ENCODE peak calls at places on chromosomes 13 and 19, in six cellular contexts. O, N, P, Q, D and E are unnamed samples.

GRCh38 chr13:34941835-34942731 is at the start of gene NBEA:
- DNase-seq in N (peak; percentile 11), Q (peak; percentile 97), O (peak; percentile 87), D (peak; percentile 71), P (peak; percentile 84), E (peak; percentile 81)

GRCh38 chr19:6536138-6536671 is 5.4 kb downstream of the TNFSF9 start:
- DNase-seq in D (peak; percentile 89), Q (no peak), O (peak; percentile 28), N (no peak), P (no peak), E (no peak)

GRCh38 chr19:33666196-33666595 is 44.4 kb downstream of the CHST8 start:
- DNase-seq in D (no peak), O (no peak), N (no peak), P (no peak), Q (no peak), E (no peak)

GRCh38 chr13:24784319-24784718 is 20.4 kb downstream of the RNF17 start:
- DNase-seq in O (no peak), P (no peak), D (peak; percentile 27), N (no peak), Q (no peak), E (no peak)

GRCh38 chr19:45254044-45254531 is 3.0 kb downstream of the MARK4 start:
- DNase-seq in Q (no peak), O (no peak), P (peak; percentile 34), N (no peak), D (no peak), E (no peak)

GRCh38 chr19:5805465-5806132 is 732 bp downstream of the NRTN start:
- DNase-seq in Q (peak; percentile 94), N (no peak), O (peak; percentile 92), P (peak; percentile 93), D (peak; percentile 60), E (peak; percentile 92)

GRCh38 chr19:497476-497860 is 1.2 kb downstream of the MADCAM1 start:
- DNase-seq in P (no peak), D (no peak), O (no peak), Q (no peak), N (no peak), E (no peak)

GRCh38 chr13:98653471-98653985 is 76.6 kb upstream of the STK24 start:
- DNase-seq in O (peak; percentile 91), N (peak; percentile 33), P (peak; percentile 82), D (peak; percentile 89), Q (peak; percentile 85), E (peak; percentile 79)

GRCh38 chr13:33676700-33677048 is 141.3 kb upstream of the RFC3 start:
- DNase-seq in Q (peak; percentile 57), P (no peak), N (peak; percentile 10), O (peak; percentile 38), D (no peak), E (no peak)

GRCh38 chr13:78436311-78436710 is 167.0 kb downstream of the POU4F1 start:
- DNase-seq in D (no peak), Q (no peak), P (no peak), N (no peak), O (no peak), E (no peak)

GRCh38 chr19:19115954-19116353 is 22.3 kb downstream of the TMEM161A start:
- DNase-seq in Q (peak; percentile 71), O (no peak), P (peak; percentile 53), D (no peak), N (no peak), E (peak; percentile 74)

GRCh38 chr19:18104793-18105131 is 7.2 kb downstream of the MAST3 start:
- DNase-seq in D (no peak), Q (no peak), O (no peak), N (no peak), P (no peak), E (no peak)

GRCh38 chr13:80371840-80372509 is 31.0 kb upstream of the SPRY2 start:
- DNase-seq in P (no peak), N (no peak), O (no peak), Q (no peak), D (no peak), E (no peak)
- TF ChIP-seq CTCF in P (no peak), N (no peak), O (no peak), Q (no peak), D (no peak), E (no peak)

DNA sequence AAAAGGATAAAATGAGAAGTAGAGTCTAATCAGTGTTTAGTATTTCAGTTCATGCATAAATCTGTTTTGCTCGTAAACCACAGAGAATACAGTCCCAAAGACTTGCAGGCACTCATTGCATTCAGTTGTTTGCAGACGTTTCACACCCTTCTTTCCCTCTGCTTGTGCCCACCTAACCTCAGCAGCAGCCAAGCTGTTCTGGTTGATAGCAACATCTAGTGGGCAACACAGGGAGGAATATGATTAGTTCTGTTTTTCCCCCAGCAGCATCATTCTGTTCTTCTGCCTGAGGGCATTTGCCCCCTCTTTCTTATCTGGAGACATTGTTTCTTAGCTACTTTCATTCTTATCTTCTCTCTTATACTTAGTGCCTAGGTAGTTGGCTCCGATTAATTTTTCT is 135.6 kb downstream of the PAN3 start:
- DNase-seq in Q (no peak), D (no peak), P (no peak), N (no peak), O (no peak), E (no peak)
- TF ChIP-seq CTCF in Q (no peak), D (no peak), P (no peak), N (peak; percentile 19), O (peak; percentile 4), E (no peak)

GRCh38 chr13:97454699-97455098 is 20.7 kb downstream of the RAP2A start:
- DNase-seq in Q (no peak), N (no peak), P (no peak), O (no peak), D (no peak), E (no peak)

GRCh38 chr13:97456047-97456446 is 22.1 kb downstream of the RAP2A start:
- DNase-seq in Q (no peak), D (no peak), O (no peak), P (no peak), N (no peak), E (no peak)

GRCh38 chr13:97460853-97461252 is 26.9 kb downstream of the RAP2A start:
- DNase-seq in O (no peak), P (no peak), Q (no peak), N (no peak), D (no peak), E (no peak)

GRCh38 chr13:97460004-97460756 is 26.2 kb downstream of the RAP2A start:
- DNase-seq in N (no peak), Q (no peak), O (no peak), D (no peak), P (no peak), E (no peak)

DNA sequence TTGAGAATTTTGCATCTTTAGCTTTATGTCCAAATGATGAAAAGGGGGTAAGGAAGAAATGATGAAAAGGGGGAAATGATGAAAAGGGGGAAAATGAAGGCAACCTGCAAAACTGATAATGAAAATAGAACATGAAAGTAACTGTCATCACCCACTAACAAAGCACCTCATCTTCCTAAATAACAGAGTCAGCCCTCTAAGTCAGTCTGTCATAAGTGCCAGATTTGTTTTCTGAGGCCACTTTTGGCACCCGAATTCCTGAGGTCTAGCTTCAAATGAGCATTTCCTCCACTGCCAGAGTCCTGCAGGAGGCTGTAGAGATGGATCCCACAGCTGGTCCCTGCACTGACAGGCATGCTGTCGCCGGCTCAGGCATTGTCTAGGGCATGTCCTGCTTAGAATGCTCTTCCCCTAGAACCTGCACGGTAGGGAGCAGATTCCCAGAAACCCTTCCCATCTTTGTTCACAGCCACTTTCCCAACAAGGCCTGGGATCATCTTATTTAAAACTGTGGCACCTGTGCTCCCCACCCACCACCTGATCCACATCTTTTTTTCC is 25.3 kb downstream of the RAP2A start:
- DNase-seq in O (no peak), Q (no peak), P (no peak), D (no peak), N (no peak), E (no peak)
- TF ChIP-seq CTCF in O (no peak), Q (no peak), P (no peak), D (no peak), N (no peak), E (no peak)

DNA sequence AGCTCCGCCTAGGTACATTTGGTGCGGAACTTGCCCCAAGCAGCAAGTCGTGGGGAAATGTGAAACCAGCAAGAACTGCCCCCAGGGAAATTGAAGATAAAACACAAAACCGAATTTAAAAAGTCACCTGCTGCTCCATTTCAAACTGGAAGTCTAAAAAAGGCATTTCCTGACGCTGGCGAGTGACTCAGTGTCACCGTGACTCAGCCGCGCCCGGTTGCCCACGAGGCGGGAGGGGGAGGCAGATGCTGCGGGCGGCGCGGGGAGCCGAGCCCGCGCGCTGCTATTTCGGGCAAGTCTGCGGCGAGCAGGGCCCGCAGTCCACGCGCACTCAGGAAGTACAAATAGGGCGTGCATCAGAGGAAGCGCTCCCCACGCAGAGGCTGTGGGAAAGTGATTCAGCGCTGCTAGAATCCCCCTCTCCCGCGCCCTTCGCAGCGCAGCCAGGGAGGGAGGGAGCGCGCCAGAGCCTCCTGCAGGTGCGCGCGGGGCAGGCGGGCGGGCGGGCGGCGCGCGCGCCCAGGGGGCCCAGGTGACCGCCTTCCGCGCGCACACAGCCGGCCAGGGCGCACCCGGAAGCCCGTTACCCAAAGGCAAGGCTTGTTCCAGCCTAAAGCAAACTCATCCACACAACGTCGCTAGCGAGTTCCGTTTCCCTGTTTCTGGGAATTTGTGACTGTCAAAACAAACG is 168.8 kb downstream of the COL4A1 start:
- DNase-seq in O (peak; percentile 81), N (no peak), Q (peak; percentile 80), D (peak; percentile 90), P (no peak), E (peak; percentile 36)
- TF ChIP-seq CTCF in O (peak; percentile 29), N (peak; percentile 15), Q (no peak), D (no peak), P (no peak), E (no peak)